ENCODE peak calls at places on chromosomes 13 and 19, in four cellular contexts. C is stimulated activated CD4-positive, alpha-beta T cell treated with anti-CD3 and anti-CD28 coated beads, Interleukin-1b, Interleukin-23, amount 100 ng/mL, for 1 hour; H is activated T-helper 1 cell treated with anti-CD3 and anti-CD28 coated beads, Interleukin-2, amount 50 U/mL, for 16 hours; X is C1 segment of cervical spinal cord. T is an unnamed sample.

GRCh38 chr13:29103036-29103800 is 283.1 kb downstream of the MTUS2 start:
- DNase-seq in C (no peak), H (no peak), X (no peak), T (no peak)

GRCh38 chr19:11197291-11198174 is at the start of gene KANK2:
- DNase-seq in C (peak), H (peak), X (peak), T (peak)

GRCh38 chr13:50365300-50365682 is 350.0 kb downstream of the KCNRG start:
- DNase-seq in C (no peak), H (no peak), X (no peak), T (no peak)

GRCh38 chr13:110132178-110132975 is 174.6 kb downstream of the COL4A1 start:
- DNase-seq in C (no peak), H (no peak), X (no peak), T (no peak)

GRCh38 chr19:16070366-16070990 is 5.8 kb upstream of the TPM4 start:
- DNase-seq in C (peak), H (peak), X (no peak), T (peak)

GRCh38 chr19:33259532-33259931 is 33.9 kb upstream of the SLC7A10 start:
- DNase-seq in C (no peak), H (no peak), X (no peak), T (no peak)

GRCh38 chr19:5948697-5949564 is 29.0 kb downstream of the RANBP3 start:
- DNase-seq in C (no peak), H (no peak), X (peak), T (no peak)

GRCh38 chr13:76622336-76623045 is 263.7 kb downstream of the KCTD12 start:
- DNase-seq in C (no peak), H (no peak), X (no peak), T (no peak)

GRCh38 chr19:49546825-49547565 is 19.2 kb downstream of the RCN3 start:
- DNase-seq in C (no peak), H (peak), X (peak), T (no peak)